ENCODE peak calls at places on chromosomes 7 and 10, in five cellular contexts. One of them, this sample, is unnamed.

GRCh38 chr10:16699435-16699834 is 117.8 kb downstream of the RSU1 start:
- DNase-seq in ovary: no peak
- DNase-seq in colonic mucosa: no peak
- DNase-seq in GM23248: no peak
- DNase-seq in mesendoderm: no peak
- DNase-seq in this sample: no peak

GRCh38 chr7:30493231-30493630 is 11.4 kb downstream of the GGCT start:
- DNase-seq in ovary: no peak
- DNase-seq in colonic mucosa: no peak
- DNase-seq in GM23248: no peak
- DNase-seq in mesendoderm: no peak
- DNase-seq in this sample: no peak

GRCh38 chr7:90492250-90492649 is 22.8 kb downstream of the PTTG1IP2 start:
- DNase-seq in ovary: no peak
- DNase-seq in colonic mucosa: no peak
- DNase-seq in GM23248: no peak
- DNase-seq in mesendoderm: no peak
- DNase-seq in this sample: peak; percentile 23

GRCh38 chr7:57348646-57349269 is 101.2 kb upstream of the ZNF716 start:
- DNase-seq in ovary: no peak
- DNase-seq in colonic mucosa: no peak
- DNase-seq in GM23248: no peak
- DNase-seq in mesendoderm: no peak
- DNase-seq in this sample: no peak

GRCh38 chr7:149473251-149473650 is 12.4 kb upstream of the ZNF777 start:
- DNase-seq in ovary: no peak
- DNase-seq in colonic mucosa: no peak
- DNase-seq in GM23248: no peak
- DNase-seq in mesendoderm: no peak
- DNase-seq in this sample: no peak

GRCh38 chr7:80047856-80048459 is 86.7 kb upstream of the GNAI1 start:
- DNase-seq in ovary: no peak
- DNase-seq in colonic mucosa: no peak
- DNase-seq in GM23248: peak; percentile 48
- DNase-seq in mesendoderm: no peak
- DNase-seq in this sample: peak; percentile 37

GRCh38 chr7:2104716-2105115 is 128.0 kb downstream of the MAD1L1 start:
- DNase-seq in ovary: peak; percentile 71
- DNase-seq in colonic mucosa: no peak
- DNase-seq in GM23248: peak; percentile 38
- DNase-seq in mesendoderm: no peak
- DNase-seq in this sample: no peak

GRCh38 chr7:38574121-38574520 is 57.1 kb downstream of the AMPH start:
- DNase-seq in ovary: no peak
- DNase-seq in colonic mucosa: no peak
- DNase-seq in GM23248: peak; percentile 58
- DNase-seq in mesendoderm: peak; percentile 4
- DNase-seq in this sample: no peak

GRCh38 chr7:17544401-17544800 is 245.9 kb downstream of the AHR start:
- DNase-seq in ovary: no peak
- DNase-seq in colonic mucosa: no peak
- DNase-seq in GM23248: no peak
- DNase-seq in mesendoderm: no peak
- DNase-seq in this sample: no peak

GRCh38 chr10:85600026-85600743 is 766.4 kb downstream of the GRID1 start:
- DNase-seq in ovary: no peak
- DNase-seq in colonic mucosa: no peak
- DNase-seq in GM23248: no peak
- DNase-seq in mesendoderm: peak; percentile 53
- DNase-seq in this sample: no peak

GRCh38 chr10:100370561-100370975 is 23.5 kb downstream of the SCD start:
- DNase-seq in ovary: no peak
- DNase-seq in colonic mucosa: peak; percentile 73
- DNase-seq in GM23248: peak; percentile 83
- DNase-seq in mesendoderm: no peak
- DNase-seq in this sample: peak; percentile 60

GRCh38 chr7:142873281-142873784 is 12.2 kb downstream of the TRPV6 start:
- DNase-seq in ovary: no peak
- DNase-seq in colonic mucosa: no peak
- DNase-seq in GM23248: no peak
- DNase-seq in mesendoderm: peak; percentile 59
- DNase-seq in this sample: peak; percentile 27

GRCh38 chr10:43225787-43226153 is 41.1 kb downstream of the RASGEF1A start:
- DNase-seq in ovary: peak; percentile 8
- DNase-seq in colonic mucosa: peak; percentile 11
- DNase-seq in GM23248: no peak
- DNase-seq in mesendoderm: no peak
- DNase-seq in this sample: peak; percentile 27

GRCh38 chr7:29193316-29194205 is 1.0 kb upstream of the CHN2 start:
- DNase-seq in ovary: no peak
- DNase-seq in colonic mucosa: peak; percentile 35
- DNase-seq in GM23248: peak; percentile 5
- DNase-seq in mesendoderm: peak; percentile 29
- DNase-seq in this sample: no peak

GRCh38 chr7:37495574-37496184 is 47.0 kb upstream of the ELMO1 start:
- DNase-seq in ovary: no peak
- DNase-seq in colonic mucosa: no peak
- DNase-seq in GM23248: peak; percentile 51
- DNase-seq in mesendoderm: peak; percentile 52
- DNase-seq in this sample: peak; percentile 39

GRCh38 chr10:126917375-126917774 is 12.1 kb downstream of the DOCK1 start:
- DNase-seq in ovary: no peak
- DNase-seq in colonic mucosa: no peak
- DNase-seq in GM23248: no peak
- DNase-seq in mesendoderm: no peak
- DNase-seq in this sample: no peak

GRCh38 chr7:1164436-1164835 is 4.4 kb upstream of the ZFAND2A start:
- DNase-seq in ovary: no peak
- DNase-seq in colonic mucosa: no peak
- DNase-seq in GM23248: no peak
- DNase-seq in mesendoderm: no peak
- DNase-seq in this sample: no peak

GRCh38 chr7:114976666-114977065 is 54.8 kb downstream of the MDFIC start:
- DNase-seq in ovary: no peak
- DNase-seq in colonic mucosa: no peak
- DNase-seq in GM23248: peak; percentile 31
- DNase-seq in mesendoderm: no peak
- DNase-seq in this sample: peak; percentile 17

GRCh38 chr7:114981323-114981722 is 59.4 kb downstream of the MDFIC start:
- DNase-seq in ovary: no peak
- DNase-seq in colonic mucosa: no peak
- DNase-seq in GM23248: no peak
- DNase-seq in mesendoderm: peak; percentile 16
- DNase-seq in this sample: no peak

GRCh38 chr7:114977277-114977676 is 55.4 kb downstream of the MDFIC start:
- DNase-seq in ovary: no peak
- DNase-seq in colonic mucosa: no peak
- DNase-seq in GM23248: no peak
- DNase-seq in mesendoderm: peak; percentile 78
- DNase-seq in this sample: no peak

GRCh38 chr7:114979803-114980507 is 58.1 kb downstream of the MDFIC start:
- DNase-seq in ovary: no peak
- DNase-seq in colonic mucosa: no peak
- DNase-seq in GM23248: no peak
- DNase-seq in mesendoderm: no peak
- DNase-seq in this sample: no peak

GRCh38 chr7:114979388-114979787 is 57.5 kb downstream of the MDFIC start:
- DNase-seq in ovary: peak; percentile 43
- DNase-seq in colonic mucosa: no peak
- DNase-seq in GM23248: no peak
- DNase-seq in mesendoderm: peak; percentile 66
- DNase-seq in this sample: peak; percentile 83
- H3K4me3 ChIP-seq in ovary: no peak overlapping the region
- H3K4me3 ChIP-seq in colonic mucosa: no peak overlapping the region
- H3K4me3 ChIP-seq in GM23248: no peak overlapping the region
- H3K4me3 ChIP-seq in mesendoderm: no peak overlapping the region
- H3K4me3 ChIP-seq in this sample: peak overlapping the region; percentile 29

GRCh38 chr7:85135931-85136330 is 50.9 kb downstream of the SEMA3D start:
- DNase-seq in ovary: no peak
- DNase-seq in colonic mucosa: no peak
- DNase-seq in GM23248: peak; percentile 82
- DNase-seq in mesendoderm: peak; percentile 32
- DNase-seq in this sample: peak; percentile 83

GRCh38 chr7:85133560-85133959 is 53.3 kb downstream of the SEMA3D start:
- DNase-seq in ovary: no peak
- DNase-seq in colonic mucosa: no peak
- DNase-seq in GM23248: no peak
- DNase-seq in mesendoderm: no peak
- DNase-seq in this sample: no peak

GRCh38 chr7:85125679-85126078 is 61.2 kb downstream of the SEMA3D start:
- DNase-seq in ovary: no peak
- DNase-seq in colonic mucosa: no peak
- DNase-seq in GM23248: peak; percentile 40
- DNase-seq in mesendoderm: no peak
- DNase-seq in this sample: no peak

GRCh38 chr7:85126383-85126782 is 60.5 kb downstream of the SEMA3D start:
- DNase-seq in ovary: no peak
- DNase-seq in colonic mucosa: no peak
- DNase-seq in GM23248: no peak
- DNase-seq in mesendoderm: no peak
- DNase-seq in this sample: no peak

GRCh38 chr7:85130702-85131101 is 56.2 kb downstream of the SEMA3D start:
- DNase-seq in ovary: no peak
- DNase-seq in colonic mucosa: no peak
- DNase-seq in GM23248: no peak
- DNase-seq in mesendoderm: no peak
- DNase-seq in this sample: no peak
- H3K4me3 ChIP-seq in ovary: no peak overlapping the region
- H3K4me3 ChIP-seq in colonic mucosa: no peak overlapping the region
- H3K4me3 ChIP-seq in GM23248: no peak overlapping the region
- H3K4me3 ChIP-seq in mesendoderm: no peak overlapping the region
- H3K4me3 ChIP-seq in this sample: no peak overlapping the region

GRCh38 chr10:74923556-74923955 is 97.2 kb downstream of the KAT6B start:
- DNase-seq in ovary: no peak
- DNase-seq in colonic mucosa: no peak
- DNase-seq in GM23248: peak; percentile 32
- DNase-seq in mesendoderm: peak; percentile 80
- DNase-seq in this sample: peak; percentile 52
- H3K4me3 ChIP-seq in ovary: no peak overlapping the region
- H3K4me3 ChIP-seq in colonic mucosa: no peak overlapping the region
- H3K4me3 ChIP-seq in GM23248: peak overlapping the region; percentile 55
- H3K4me3 ChIP-seq in mesendoderm: no peak overlapping the region
- H3K4me3 ChIP-seq in this sample: peak overlapping the region; percentile 49

GRCh38 chr7:141074997-141075396 is 1.1 kb downstream of the TMEM178B start:
- DNase-seq in ovary: no peak
- DNase-seq in colonic mucosa: no peak
- DNase-seq in GM23248: no peak
- DNase-seq in mesendoderm: no peak
- DNase-seq in this sample: no peak
- H3K4me3 ChIP-seq in ovary: no peak overlapping the region
- H3K4me3 ChIP-seq in colonic mucosa: no peak overlapping the region
- H3K4me3 ChIP-seq in GM23248: no peak overlapping the region
- H3K4me3 ChIP-seq in mesendoderm: no peak overlapping the region
- H3K4me3 ChIP-seq in this sample: peak overlapping the region; percentile 61

GRCh38 chr10:128596906-128597305 is 470.7 kb upstream of the MKI67 start:
- DNase-seq in ovary: no peak
- DNase-seq in colonic mucosa: peak; percentile 44
- DNase-seq in GM23248: no peak
- DNase-seq in mesendoderm: no peak
- DNase-seq in this sample: no peak

GRCh38 chr10:128602183-128602582 is 476.0 kb upstream of the MKI67 start:
- DNase-seq in ovary: no peak
- DNase-seq in colonic mucosa: peak; percentile 48
- DNase-seq in GM23248: no peak
- DNase-seq in mesendoderm: no peak
- DNase-seq in this sample: no peak

GRCh38 chr10:128599030-128599429 is 472.8 kb upstream of the MKI67 start:
- DNase-seq in ovary: no peak
- DNase-seq in colonic mucosa: no peak
- DNase-seq in GM23248: no peak
- DNase-seq in mesendoderm: no peak
- DNase-seq in this sample: no peak

GRCh38 chr10:128604025-128604424 is 477.8 kb upstream of the MKI67 start:
- DNase-seq in ovary: no peak
- DNase-seq in colonic mucosa: peak; percentile 79
- DNase-seq in GM23248: no peak
- DNase-seq in mesendoderm: no peak
- DNase-seq in this sample: no peak

DNA sequence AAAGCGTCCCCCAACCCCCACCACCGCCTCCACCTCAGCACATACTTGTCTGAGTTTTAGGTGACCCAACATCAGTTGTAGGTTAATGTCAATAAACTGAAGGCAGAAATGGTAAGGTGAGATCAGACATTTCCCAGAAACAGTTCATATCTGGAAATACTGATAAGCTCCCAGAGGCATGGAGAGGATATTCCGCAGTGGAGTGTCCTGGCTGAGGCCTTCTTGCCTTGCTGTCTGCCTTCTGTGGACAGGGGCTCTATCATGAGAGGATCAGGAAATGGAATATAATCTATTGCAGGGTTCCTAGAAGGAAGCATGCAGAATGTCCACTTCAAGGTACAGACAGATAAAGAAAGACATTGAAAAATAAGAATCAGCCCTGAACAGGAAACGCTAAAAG is 473.3 kb upstream of the MKI67 start:
- DNase-seq in ovary: no peak
- DNase-seq in colonic mucosa: no peak
- DNase-seq in GM23248: no peak
- DNase-seq in mesendoderm: no peak
- DNase-seq in this sample: no peak
- H3K4me3 ChIP-seq in ovary: no peak overlapping the region
- H3K4me3 ChIP-seq in colonic mucosa: no peak overlapping the region
- H3K4me3 ChIP-seq in GM23248: no peak overlapping the region
- H3K4me3 ChIP-seq in mesendoderm: no peak overlapping the region
- H3K4me3 ChIP-seq in this sample: no peak overlapping the region

This sample was measured in PC-3.